ENCODE peak calls at places on chromosomes 12 and 14, in six cellular contexts. U, D, R, P, Y and X are unnamed samples.

GRCh38 chr12:5909560-5909959 is 35.5 kb downstream of the ANO2 start:
- DNase-seq in R (no peak), D (no peak), U (peak; percentile 25), Y (no peak), P (no peak), X (no peak)

GRCh38 chr12:1836854-1837411 is 16.6 kb downstream of the LRTM2 start:
- DNase-seq in D (no peak), P (no peak), U (no peak), R (no peak), Y (no peak), X (no peak)

GRCh38 chr12:81294325-81295190 is 216.7 kb downstream of the ACSS3 start:
- DNase-seq in R (no peak), D (no peak), Y (no peak), P (no peak), U (no peak), X (no peak)

GRCh38 chr14:94919896-94920295 is 150.0 kb upstream of the GSC start:
- DNase-seq in R (no peak), P (no peak), D (no peak), Y (no peak), U (no peak), X (no peak)

GRCh38 chr14:32202468-32202865 is 602 bp downstream of the RNU6-8 start:
- DNase-seq in R (peak; percentile 21), D (no peak), U (no peak), Y (no peak), P (no peak), X (no peak)

GRCh38 chr12:30989754-30990153 is 63.2 kb downstream of the TSPAN11 start:
- DNase-seq in D (no peak), Y (no peak), P (no peak), U (no peak), R (no peak), X (no peak)

GRCh38 chr12:30796891-30797371 is 42.2 kb upstream of the CAPRIN2 start:
- DNase-seq in Y (no peak), R (peak; percentile 47), D (peak; percentile 30), P (no peak), U (no peak), X (peak; percentile 41)

GRCh38 chr12:124273630-124274029 is 21.3 kb upstream of the RFLNA start:
- DNase-seq in U (no peak), D (peak; percentile 59), P (no peak), Y (no peak), R (peak; percentile 31), X (peak; percentile 70)

GRCh38 chr12:94207467-94208432 is 59.4 kb downstream of the PLXNC1 start:
- DNase-seq in D (no peak), R (no peak), Y (no peak), P (peak; percentile 66), U (peak; percentile 74), X (no peak)

GRCh38 chr12:92288533-92288932 is 142.9 kb upstream of the BTG1 start:
- DNase-seq in U (no peak), Y (no peak), R (no peak), P (no peak), D (no peak), X (no peak)